ENCODE peak calls at places on chromosome 2, in ten cellular contexts. E, Z, R, X, V, O, Y, T, S and D are unnamed samples.

GRCh38 chr2:101829018-101829396 is 131.5 kb downstream of the MAP4K4 start:
- DNase-seq in X (no peak), O (no peak), Y (no peak), S (no peak), E (no peak), Z (no peak), R (no peak), T (no peak), V (no peak), D (no peak)

GRCh38 chr2:197904446-197904845 is 100.1 kb downstream of the PLCL1 start:
- DNase-seq in O (peak), V (no peak), X (no peak), T (no peak), Y (no peak), E (no peak), R (no peak), Z (no peak), S (no peak), D (no peak)

GRCh38 chr2:45992021-45992745 is 305.0 kb upstream of the EPAS1 start:
- DNase-seq in O (no peak), R (peak), Z (no peak), E (no peak), Y (no peak), S (no peak), V (peak), T (no peak), X (peak), D (no peak)

GRCh38 chr2:193695367-193695766 is 1500.6 kb upstream of the TMEFF2 start:
- DNase-seq in Z (no peak), T (no peak), O (no peak), V (no peak), X (peak), Y (peak), E (no peak), S (no peak), R (peak), D (peak)

GRCh38 chr2:170715932-170716777 is 1.0 kb downstream of the SP5 start:
- DNase-seq in R (no peak), S (peak), Y (peak), T (no peak), E (no peak), V (no peak), X (no peak), O (no peak), Z (peak), D (peak)

GRCh38 chr2:220226076-220226475 is 598.6 kb downstream of the SLC4A3 start:
- DNase-seq in Z (no peak), T (no peak), E (no peak), S (no peak), O (no peak), R (no peak), X (peak), V (no peak), Y (no peak), D (no peak)

GRCh38 chr2:200104015-200104414 is 148.6 kb downstream of the MAIP1 start:
- DNase-seq in Y (no peak), R (no peak), O (no peak), E (no peak), Z (no peak), S (no peak), T (no peak), V (no peak), X (peak), D (no peak)

GRCh38 chr2:120238728-120239487 is 13.7 kb upstream of the RALB start:
- DNase-seq in S (no peak), T (no peak), R (peak), X (peak), E (no peak), O (no peak), V (peak), Y (no peak), Z (no peak), D (no peak)

GRCh38 chr2:207593277-207593676 is 31.9 kb downstream of the METTL21A start:
- DNase-seq in V (no peak), Z (no peak), S (no peak), O (no peak), X (no peak), Y (no peak), T (no peak), E (no peak), R (no peak), D (no peak)

GRCh38 chr2:112199188-112199587 is 55.7 kb downstream of the ZC3H8 start:
- DNase-seq in O (no peak), S (no peak), Z (no peak), R (no peak), Y (no peak), X (peak), T (no peak), E (no peak), V (no peak), D (no peak)

GRCh38 chr2:221500501-221501209 is 71.4 kb downstream of the EPHA4 start:
- DNase-seq in R (no peak), T (no peak), O (no peak), E (no peak), S (no peak), V (no peak), X (no peak), Z (no peak), Y (no peak), D (no peak)

GRCh38 chr2:145927398-145927951 is 1407.6 kb upstream of the ZEB2 start:
- DNase-seq in S (no peak), V (no peak), Z (no peak), R (peak), O (no peak), Y (no peak), T (no peak), E (no peak), X (no peak), D (no peak)

GRCh38 chr2:240921319-240922233 is 15.4 kb downstream of the CROCC2 start:
- DNase-seq in X (peak), R (peak), O (no peak), Z (peak), E (no peak), V (peak), Y (no peak), T (no peak), S (no peak), D (peak)

GRCh38 chr2:61536723-61537581 is 1.2 kb downstream of the XPO1 start:
- DNase-seq in T (peak), V (peak), Y (peak), Z (peak), E (peak), R (peak), O (peak), S (peak), X (peak), D (peak)

GRCh38 chr2:45649457-45649854 is 2.0 kb upstream of the PRKCE start:
- DNase-seq in S (no peak), Y (no peak), Z (no peak), T (peak), R (peak), E (no peak), V (no peak), X (peak), O (no peak), D (no peak)